ENCODE peak calls at places on chromosome 20, in seven cellular contexts. W is cardiac fibroblast; S is stimulated activated CD4-positive, alpha-beta T cell treated with anti-CD3 and anti-CD28 coated beads, Interleukin-1b, Interleukin-23, amount 100 ng/mL, for 48 hours; O is germinal center; I is hepatic stellate cell; B is activated T-cell treated with anti-CD3 and anti-CD28 coated beads, Interleukin-2, amount 50 U/mL, for 72 hours; R is NCI-H2029 treated with DMSO at 0.1 percent for 48 hours. T is an unnamed sample.

GRCh38 chr20:51760905-51761544 is 7.2 kb downstream of the ATP9A start:
- DNase-seq in S (no peak), I (peak; percentile 41), O (no peak), R (no peak), B (no peak), W (peak; percentile 39), T (no peak)

GRCh38 chr20:49987015-49987867 is 4.5 kb downstream of the SNAI1 start:
- DNase-seq in S (no peak), O (no peak), B (no peak), I (no peak), R (no peak), W (peak; percentile 53), T (no peak)

GRCh38 chr20:44743080-44743701 is 2.5 kb upstream of the KCNK15 start:
- DNase-seq in I (no peak), B (no peak), S (no peak), O (no peak), R (no peak), W (no peak), T (no peak)

GRCh38 chr20:37758332-37758731 is 64.5 kb downstream of the CTNNBL1 start:
- DNase-seq in W (no peak), I (no peak), O (no peak), R (no peak), B (no peak), S (no peak), T (no peak)

GRCh38 chr20:34525342-34525708 is 9.1 kb downstream of the DYNLRB1 start:
- DNase-seq in I (no peak), S (no peak), O (no peak), B (no peak), R (no peak), W (no peak), T (no peak)

GRCh38 chr20:58086763-58087566 is 141.5 kb downstream of the ANKRD60 start:
- DNase-seq in R (peak; percentile 32), O (peak; percentile 28), I (no peak), B (peak; percentile 7), W (peak; percentile 49), S (no peak), T (peak; percentile 82)

GRCh38 chr20:57596998-57597939 is 23.0 kb downstream of the ZBP1 start:
- DNase-seq in W (peak; percentile 44), R (no peak), S (peak; percentile 58), O (peak; percentile 84), B (peak; percentile 76), I (peak; percentile 78), T (no peak)

GRCh38 chr20:25543068-25543467 is 42.3 kb downstream of the NINL start:
- DNase-seq in I (no peak), W (peak; percentile 66), S (no peak), O (no peak), R (no peak), B (no peak), T (no peak)

GRCh38 chr20:9301129-9302072 is 213.0 kb upstream of the LAMP5 start:
- DNase-seq in R (peak; percentile 86), I (no peak), B (no peak), O (no peak), W (peak; percentile 69), S (no peak), T (peak; percentile 21)

GRCh38 chr20:37007898-37008649 is 56.6 kb upstream of the SAMHD1 start:
- DNase-seq in O (peak; percentile 50), S (no peak), W (peak; percentile 49), I (peak; percentile 53), R (no peak), B (no peak), T (no peak)

GRCh38 chr20:62162765-62163484 is 19.4 kb downstream of the SS18L1 start:
- DNase-seq in R (no peak), I (no peak), S (no peak), W (no peak), B (no peak), O (no peak), T (no peak)

GRCh38 chr20:50575869-50576720 is 65.9 kb downstream of the PTPN1 start:
- DNase-seq in W (peak; percentile 65), B (peak; percentile 62), R (peak; percentile 40), S (peak; percentile 67), O (peak; percentile 70), I (peak; percentile 82), T (no peak)

GRCh38 chr20:33373735-33374605 is 27.3 kb downstream of the CDK5RAP1 start:
- DNase-seq in O (no peak), R (peak; percentile 96), S (no peak), W (peak; percentile 77), I (peak; percentile 48), B (no peak), T (peak; percentile 42)

GRCh38 chr20:38165089-38165965 is at the start of gene TGM2:
- DNase-seq in B (peak; percentile 58), I (peak; percentile 55), S (peak; percentile 39), W (peak; percentile 68), R (peak; percentile 74), O (peak; percentile 77), T (peak; percentile 45)

GRCh38 chr20:4444404-4444803 is 277.3 kb upstream of the PRND start:
- DNase-seq in O (no peak), S (no peak), W (peak; percentile 50), I (no peak), R (no peak), B (no peak), T (no peak)

GRCh38 chr20:37406010-37406998 is 60.4 kb downstream of the SRC start:
- DNase-seq in I (peak; percentile 75), O (peak; percentile 76), S (peak; percentile 18), W (peak; percentile 27), B (peak; percentile 42), R (peak; percentile 21), T (no peak)

GRCh38 chr20:43029161-43029560 is 160.5 kb downstream of the PTPRT start:
- DNase-seq in R (no peak), B (no peak), I (no peak), W (no peak), S (no peak), O (no peak), T (no peak)

GRCh38 chr20:45909817-45910669 is 1.9 kb downstream of the PLTP start:
- DNase-seq in I (no peak), S (no peak), R (no peak), W (no peak), O (no peak), B (no peak), T (no peak)

GRCh38 chr20:51014797-51015722 is 7.8 kb downstream of the KCNG1 start:
- DNase-seq in B (peak; percentile 25), R (no peak), W (peak; percentile 70), S (peak; percentile 17), O (peak; percentile 51), I (peak; percentile 89), T (peak; percentile 11)

GRCh38 chr20:17343631-17344447 is 117.0 kb downstream of the PCSK2 start:
- DNase-seq in S (no peak), W (no peak), B (no peak), O (no peak), R (no peak), I (no peak), T (no peak)

GRCh38 chr20:38434310-38434741 is 802 bp downstream of the SNHG17 start:
- DNase-seq in W (peak; percentile 38), R (no peak), S (no peak), O (no peak), B (peak; percentile 17), I (no peak), T (peak; percentile 50)

GRCh38 chr20:3778976-3779375 is 2.3 kb downstream of the SPEF1 start:
- DNase-seq in B (no peak), O (no peak), I (no peak), S (no peak), R (no peak), W (no peak), T (no peak)

GRCh38 chr20:32585519-32586127 is 490 bp upstream of the NOL4L start:
- DNase-seq in B (peak; percentile 45), S (no peak), O (no peak), W (no peak), R (no peak), I (no peak), T (peak; percentile 56)

GRCh38 chr20:4101271-4101670 is 85.9 kb upstream of the RNF24 start:
- DNase-seq in R (no peak), O (no peak), I (no peak), W (no peak), S (no peak), B (no peak), T (no peak)

GRCh38 chr20:32227316-32227715 is 19.6 kb downstream of the POFUT1 start:
- DNase-seq in I (no peak), O (no peak), R (no peak), B (no peak), W (no peak), S (no peak), T (no peak)

GRCh38 chr20:24241466-24241865 is 228.0 kb upstream of the SYNDIG1 start:
- DNase-seq in W (no peak), R (no peak), B (no peak), O (no peak), S (no peak), I (no peak), T (no peak)

GRCh38 chr20:40705413-40705812 is 16.4 kb upstream of the MAFB start:
- DNase-seq in R (no peak), W (no peak), S (no peak), I (no peak), O (no peak), B (no peak), T (no peak)

GRCh38 chr20:6501061-6501460 is 266.4 kb upstream of the BMP2 start:
- DNase-seq in W (peak; percentile 96), I (peak; percentile 17), B (no peak), S (no peak), R (no peak), O (no peak), T (no peak)

GRCh38 chr20:38649275-38649891 is 47.8 kb downstream of the ARHGAP40 start:
- DNase-seq in I (peak; percentile 49), B (peak; percentile 14), O (no peak), R (no peak), W (peak; percentile 48), S (no peak), T (peak; percentile 27)

GRCh38 chr20:21322921-21323321 is 19.8 kb downstream of the XRN2 start:
- DNase-seq in O (no peak), B (peak; percentile 18), R (no peak), S (no peak), W (peak; percentile 50), I (no peak), T (no peak)

GRCh38 chr20:4812641-4813075 is 90.9 kb downstream of the PRND start:
- DNase-seq in R (no peak), B (no peak), O (peak; percentile 70), I (no peak), S (no peak), W (no peak), T (no peak)

GRCh38 chr20:59820204-59821041 is 113.0 kb downstream of the SYCP2 start:
- DNase-seq in I (peak; percentile 29), W (no peak), O (no peak), S (no peak), R (peak; percentile 79), B (no peak), T (peak; percentile 89)

GRCh38 chr20:44736170-44737021 is 9.3 kb upstream of the KCNK15 start:
- DNase-seq in O (peak; percentile 62), I (peak; percentile 62), R (peak; percentile 33), S (peak; percentile 25), W (peak; percentile 94), B (peak; percentile 29), T (peak; percentile 59)

GRCh38 chr20:44952731-44953130 is 7.5 kb downstream of the TOMM34 start:
- DNase-seq in S (no peak), O (no peak), B (no peak), I (no peak), R (no peak), W (no peak), T (no peak)

GRCh38 chr20:61865353-61865752 is 200.3 kb downstream of the TAF4 start:
- DNase-seq in O (no peak), S (no peak), W (no peak), B (no peak), I (no peak), R (no peak), T (no peak)

T was measured in NCI-H526.